ENCODE peak calls at places on chromosomes 2 and 18, in seven cellular contexts. X is ACHN, T is hippocampal formation, K is Right ventricle myocardium superior, Y is left colon, D is left lobe of liver, Q is ELF-1. P is an unnamed sample.

GRCh38 chr18:75005622-75006021 is 203.3 kb downstream of the PTGR3 start:
- DNase-seq in Y (no peak), K (peak; percentile 48), T (no peak), Q (no peak), D (no peak), X (no peak), P (no peak)

GRCh38 chr2:28512607-28512965 is 16.7 kb downstream of the PLB1 start:
- DNase-seq in Y (no peak), X (peak; percentile 41), T (no peak), K (no peak), D (no peak), Q (no peak), P (no peak)

GRCh38 chr2:73944714-73945113 is 18.0 kb downstream of the DGUOK start:
- DNase-seq in Q (no peak), D (no peak), Y (no peak), K (no peak), T (no peak), X (no peak), P (no peak)

GRCh38 chr2:68807821-68808266 is 63.4 kb downstream of the BMP10 start:
- DNase-seq in X (no peak), Q (peak; percentile 53), Y (no peak), D (no peak), K (peak; percentile 51), T (no peak), P (no peak)

GRCh38 chr2:88307817-88308216 is 137.7 kb downstream of the THNSL2 start:
- DNase-seq in T (no peak), K (no peak), X (peak; percentile 46), Y (no peak), Q (peak; percentile 58), D (no peak), P (no peak)

GRCh38 chr18:23716966-23717365 is 27.7 kb downstream of the LAMA3 start:
- DNase-seq in Q (no peak), K (no peak), X (no peak), T (no peak), Y (no peak), D (no peak), P (no peak)

GRCh38 chr2:109663721-109664120 is 49.6 kb downstream of the SOWAHC start:
- DNase-seq in D (peak; percentile 61), Y (no peak), X (no peak), T (peak; percentile 37), K (peak; percentile 74), Q (no peak), P (peak; percentile 98)

GRCh38 chr2:43022896-43023295 is 203.5 kb downstream of the ZFP36L2 start:
- DNase-seq in D (no peak), K (no peak), X (no peak), Q (no peak), T (no peak), Y (no peak), P (no peak)

GRCh38 chr2:186603208-186603765 is 13.4 kb downstream of the ITGAV start:
- DNase-seq in T (no peak), X (no peak), K (no peak), Q (no peak), D (no peak), Y (no peak), P (no peak)

GRCh38 chr2:29129586-29130281 is 14.5 kb downstream of the CLIP4 start:
- DNase-seq in D (no peak), K (no peak), Q (no peak), X (peak; percentile 40), T (no peak), Y (no peak), P (no peak)

GRCh38 chr2:239896075-239896474 is 129.1 kb downstream of the NDUFA10 start:
- DNase-seq in Y (no peak), Q (peak; percentile 35), T (no peak), D (no peak), K (peak; percentile 11), X (no peak), P (no peak)

GRCh38 chr18:28086530-28087172 is 90.3 kb downstream of the CDH2 start:
- DNase-seq in Y (no peak), D (no peak), X (no peak), Q (no peak), K (no peak), T (no peak), P (no peak)

GRCh38 chr2:47003641-47004427 is 88.2 kb upstream of the MCFD2 start:
- DNase-seq in K (no peak), X (no peak), Q (no peak), D (no peak), T (no peak), Y (no peak), P (no peak)

GRCh38 chr2:143926731-143927130 is 593.2 kb downstream of the ZEB2 start:
- DNase-seq in T (no peak), K (no peak), D (no peak), Y (no peak), X (no peak), Q (no peak), P (no peak)

GRCh38 chr2:26251893-26252292 is 7.2 kb downstream of the HADHB start:
- DNase-seq in Y (peak; percentile 38), T (peak; percentile 4), X (no peak), D (peak; percentile 57), K (peak; percentile 76), Q (no peak), P (peak; percentile 62)

GRCh38 chr2:85246348-85246747 is 81.4 kb downstream of the TGOLN2 start:
- DNase-seq in Y (no peak), X (no peak), K (no peak), Q (no peak), D (no peak), T (no peak), P (peak; percentile 29)

GRCh38 chr2:236568068-236568921 is 1.3 kb upstream of the ACKR3 start:
- DNase-seq in X (no peak), K (peak; percentile 78), Y (no peak), D (peak; percentile 60), T (no peak), Q (peak; percentile 77), P (no peak)

GRCh38 chr2:216548901-216549321 is 50.3 kb downstream of the RPL37A start:
- DNase-seq in X (no peak), T (peak; percentile 9), Y (no peak), K (peak; percentile 74), Q (no peak), D (no peak), P (peak; percentile 90)

GRCh38 chr2:240953426-240954425 is 44.7 kb upstream of the SNED1 start:
- DNase-seq in D (peak; percentile 39), K (no peak), T (no peak), X (no peak), Q (no peak), Y (no peak), P (no peak)

GRCh38 chr2:236981710-236982485 is 103.8 kb upstream of the COPS8 start:
- DNase-seq in D (no peak), K (no peak), T (no peak), Y (no peak), X (no peak), Q (no peak), P (no peak)

GRCh38 chr18:48548404-48548771 is 9.6 kb downstream of the CTIF start:
- DNase-seq in T (no peak), Q (no peak), X (no peak), D (peak; percentile 84), K (no peak), Y (no peak), P (no peak)

GRCh38 chr18:56284319-56284718 is 354.1 kb downstream of the TXNL1 start:
- DNase-seq in T (no peak), Q (no peak), K (no peak), X (no peak), Y (no peak), D (no peak), P (no peak)

GRCh38 chr2:66456183-66457041 is 21.5 kb downstream of the MEIS1 start:
- DNase-seq in Q (no peak), K (no peak), T (no peak), X (no peak), D (no peak), Y (no peak), P (no peak)

GRCh38 chr2:202002381-202002780 is 31.3 kb upstream of the FZD7 start:
- DNase-seq in K (no peak), Y (no peak), Q (no peak), T (no peak), D (no peak), X (no peak), P (no peak)

GRCh38 chr2:228688007-228688645 is 506.6 kb upstream of the SPHKAP start:
- DNase-seq in X (no peak), K (no peak), D (no peak), Q (peak; percentile 19), Y (no peak), T (no peak), P (no peak)

GRCh38 chr2:174341995-174342571 is 7.3 kb downstream of the SP9 start:
- DNase-seq in Y (no peak), K (peak; percentile 38), X (no peak), D (no peak), Q (peak; percentile 23), T (no peak), P (no peak)

GRCh38 chr2:94985636-94986035 is 39.9 kb upstream of the MAL start:
- DNase-seq in D (no peak), T (no peak), Q (no peak), X (no peak), K (no peak), Y (no peak), P (no peak)

GRCh38 chr18:22179631-22180030 is 10.2 kb downstream of the GATA6 start:
- DNase-seq in Y (no peak), T (no peak), X (no peak), D (no peak), K (no peak), Q (no peak), P (no peak)

GRCh38 chr18:12394428-12394827 is 13.3 kb upstream of the PRELID3A start:
- DNase-seq in Y (peak; percentile 26), D (no peak), T (no peak), X (peak; percentile 24), Q (no peak), K (no peak), P (no peak)

GRCh38 chr2:219125225-219125885 is 35.3 kb downstream of the NHEJ1 start:
- DNase-seq in Y (peak; percentile 91), Q (no peak), K (peak; percentile 57), T (no peak), X (peak; percentile 91), D (peak; percentile 80), P (no peak)

GRCh38 chr18:50666536-50666935 is 106.6 kb downstream of the MAPK4 start:
- DNase-seq in K (no peak), D (no peak), Q (no peak), T (no peak), X (no peak), Y (no peak), P (no peak)

GRCh38 chr2:190505696-190506095 is 28.8 kb downstream of the NEMP2 start:
- DNase-seq in Q (no peak), Y (no peak), X (no peak), T (no peak), D (no peak), K (no peak), P (no peak)

GRCh38 chr2:729363-729762 is 52.2 kb upstream of the TMEM18 start:
- DNase-seq in K (no peak), T (no peak), Q (peak; percentile 53), D (no peak), Y (no peak), X (no peak), P (no peak)

GRCh38 chr2:98013407-98014042 is 17.8 kb upstream of the TMEM131 start:
- DNase-seq in K (no peak), T (no peak), X (no peak), Q (no peak), Y (no peak), D (no peak), P (no peak)

GRCh38 chr18:27954226-27954625 is 222.7 kb downstream of the CDH2 start:
- DNase-seq in T (no peak), X (no peak), D (no peak), Y (no peak), Q (peak; percentile 28), K (no peak), P (no peak)

GRCh38 chr2:28360742-28361293 is 31.8 kb upstream of the FOSL2 start:
- DNase-seq in Y (no peak), K (peak; percentile 58), Q (peak; percentile 60), D (no peak), T (no peak), X (peak; percentile 25), P (no peak)

GRCh38 chr2:67797801-67798535 is 264.8 kb downstream of the C1D start:
- DNase-seq in T (no peak), K (no peak), D (no peak), X (peak; percentile 5), Y (no peak), Q (no peak), P (no peak)

GRCh38 chr2:149797030-149797429 is 209.5 kb upstream of the MMADHC start:
- DNase-seq in Q (no peak), K (no peak), T (no peak), X (no peak), Y (no peak), D (no peak), P (no peak)

P was measured in NCI-H1694.